ENCODE peak calls at places on chromosome 18, in six cellular contexts. U is stomach, G is ovary, T is A549, F is tibial nerve, O is K562. Q is an unnamed sample.

GRCh38 chr18:43587538-43588153 is 310.4 kb upstream of the SYT4 start:
- DNase-seq in T (no peak), G (no peak), U (no peak), O (peak; percentile 10), F (peak; percentile 15), Q (no peak)

GRCh38 chr18:77765468-77765867 is 515.8 kb downstream of the GALR1 start:
- DNase-seq in G (no peak), T (peak; percentile 10), O (no peak), F (peak; percentile 31), U (no peak), Q (no peak)

GRCh38 chr18:36158261-36158867 is 28.7 kb downstream of the ELP2 start:
- DNase-seq in O (no peak), U (no peak), G (no peak), F (no peak), T (no peak), Q (no peak)

GRCh38 chr18:34773378-34773777 is 63.3 kb downstream of the DTNA start:
- DNase-seq in G (no peak), T (no peak), O (no peak), F (no peak), U (no peak), Q (no peak)

GRCh38 chr18:59971871-59972270 is 72.1 kb downstream of the PMAIP1 start:
- DNase-seq in U (no peak), G (no peak), F (no peak), T (no peak), O (no peak), Q (no peak)

GRCh38 chr18:49819768-49820662 is 6.7 kb upstream of the ACAA2 start:
- DNase-seq in T (no peak), G (no peak), U (no peak), F (no peak), O (no peak), Q (no peak)

GRCh38 chr18:57806891-57807280 is 3.8 kb upstream of the ATP8B1 start:
- DNase-seq in F (peak; percentile 29), G (no peak), T (peak; percentile 24), O (no peak), U (no peak), Q (no peak)

GRCh38 chr18:41724195-41724594 is 230.8 kb upstream of the PIK3C3 start:
- DNase-seq in T (no peak), G (no peak), U (no peak), F (no peak), O (no peak), Q (no peak)

GRCh38 chr18:77114564-77115391 is 17.8 kb downstream of the MBP start:
- DNase-seq in O (no peak), T (peak; percentile 84), U (peak; percentile 86), F (peak; percentile 82), G (peak; percentile 71), Q (no peak)

GRCh38 chr18:63949068-63949737 is at the start of gene HMSD:
- DNase-seq in O (peak; percentile 8), G (peak; percentile 24), F (no peak), T (peak; percentile 53), U (peak; percentile 61), Q (peak; percentile 57)

GRCh38 chr18:48908916-48909315 is 41.8 kb downstream of the SMAD7 start:
- DNase-seq in O (no peak), U (no peak), G (no peak), F (no peak), T (no peak), Q (no peak)

GRCh38 chr18:59556265-59556664 is 141.0 kb downstream of the CCBE1 start:
- DNase-seq in T (no peak), O (no peak), F (no peak), G (no peak), U (no peak), Q (no peak)

GRCh38 chr18:50559750-50560680 is at the start of gene MAPK4:
- DNase-seq in G (peak; percentile 65), O (peak; percentile 72), U (peak; percentile 67), F (no peak), T (no peak), Q (no peak)

GRCh38 chr18:9802774-9803697 is 82.7 kb upstream of the TXNDC2 start:
- DNase-seq in O (peak; percentile 90), F (no peak), G (no peak), U (no peak), T (no peak), Q (no peak)
- TF ChIP-seq EP300 in O (peak; percentile 100), F (no peak), G (no peak), U (no peak), T (no peak), Q (no peak)

GRCh38 chr18:3460823-3461398 is 10.9 kb downstream of the TGIF1 start:
- DNase-seq in G (no peak), T (no peak), U (no peak), O (no peak), F (no peak), Q (no peak)
- TF ChIP-seq EP300 in G (no peak), T (no peak), U (no peak), O (peak; percentile 9), F (no peak), Q (no peak)

DNA sequence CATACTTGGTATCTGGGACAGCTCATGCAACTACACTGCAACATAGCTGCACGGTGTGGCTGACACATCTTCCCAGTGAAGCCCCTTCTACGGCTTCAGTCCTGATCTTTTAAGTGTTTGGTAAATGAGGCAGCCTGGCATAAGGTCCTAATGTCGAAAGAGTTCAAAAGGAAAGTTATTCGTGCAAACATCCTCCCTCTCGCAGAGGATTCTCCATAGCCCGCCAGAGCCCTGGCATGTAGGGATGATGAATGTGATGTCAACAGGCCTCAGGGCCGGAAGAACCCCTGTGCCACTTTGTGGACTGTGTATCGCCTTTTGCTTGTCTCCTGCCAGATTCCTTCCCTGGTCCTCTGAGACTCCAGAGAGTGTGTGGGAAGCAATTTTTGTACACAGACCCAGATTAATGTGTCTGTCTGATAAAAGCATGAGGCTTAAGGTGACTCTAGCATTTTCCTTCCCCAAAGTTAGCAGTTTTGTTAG is 88.5 kb downstream of the SOCS6 start:
- DNase-seq in F (no peak), G (no peak), O (no peak), U (no peak), T (peak; percentile 44), Q (no peak)
- TF ChIP-seq EP300 in F (no peak), G (no peak), O (no peak), U (no peak), T (peak; percentile 96), Q (no peak)

DNA sequence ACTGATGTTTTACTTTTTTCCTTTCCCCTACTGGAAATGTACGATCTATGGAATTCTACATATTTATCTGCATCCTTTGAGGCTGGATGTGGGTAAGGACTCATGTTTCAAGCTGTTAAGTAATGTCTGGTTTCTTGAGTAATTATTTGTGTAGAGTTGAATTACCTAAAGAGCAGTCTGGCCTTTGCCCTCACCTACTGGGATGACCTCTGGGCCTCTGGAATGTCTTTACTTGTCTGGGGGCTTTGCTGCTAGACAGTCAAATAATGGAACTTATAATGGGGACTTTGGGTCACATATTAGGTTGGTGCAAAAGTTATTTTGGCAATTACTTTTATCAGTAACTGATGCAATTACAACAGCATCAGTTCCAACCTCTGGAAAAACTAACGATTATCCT is 244.7 kb downstream of the CCDC178 start:
- DNase-seq in G (no peak), O (no peak), U (no peak), T (no peak), F (no peak), Q (no peak)
- TF ChIP-seq EP300 in G (no peak), O (no peak), U (no peak), T (no peak), F (no peak), Q (no peak)

GRCh38 chr18:74945774-74946545 is 263.0 kb downstream of the PTGR3 start:
- DNase-seq in F (no peak), O (no peak), T (no peak), G (no peak), U (no peak), Q (no peak)
- TF ChIP-seq EP300 in F (no peak), O (no peak), T (no peak), G (no peak), U (no peak), Q (no peak)

GRCh38 chr18:75178376-75178775 is 30.6 kb downstream of the PTGR3 start:
- DNase-seq in G (no peak), F (no peak), U (no peak), T (no peak), O (no peak), Q (no peak)

GRCh38 chr18:75179819-75180600 is 28.9 kb downstream of the PTGR3 start:
- DNase-seq in O (no peak), T (no peak), F (no peak), G (no peak), U (no peak), Q (no peak)

GRCh38 chr18:75189696-75190095 is 19.2 kb downstream of the PTGR3 start:
- DNase-seq in O (no peak), G (no peak), T (no peak), U (no peak), F (no peak), Q (no peak)

GRCh38 chr18:75183524-75183923 is 25.4 kb downstream of the PTGR3 start:
- DNase-seq in G (no peak), U (no peak), F (no peak), T (no peak), O (no peak), Q (no peak)

GRCh38 chr18:75183973-75184372 is 25.0 kb downstream of the PTGR3 start:
- DNase-seq in G (no peak), F (no peak), O (no peak), T (no peak), U (no peak), Q (no peak)
- TF ChIP-seq EP300 in G (no peak), F (no peak), O (no peak), T (no peak), U (no peak), Q (no peak)

GRCh38 chr18:13611616-13612110 is 114.7 kb downstream of the FAM210A start:
- DNase-seq in U (no peak), O (no peak), F (no peak), T (no peak), G (peak; percentile 38), Q (no peak)

GRCh38 chr18:13611058-13611615 is 115.2 kb downstream of the FAM210A start:
- DNase-seq in T (no peak), F (no peak), G (no peak), O (no peak), U (no peak), Q (no peak)

GRCh38 chr18:13613099-13613498 is 113.3 kb downstream of the FAM210A start:
- DNase-seq in F (no peak), G (no peak), U (no peak), O (no peak), T (no peak), Q (no peak)

GRCh38 chr18:13613591-13614317 is 112.6 kb downstream of the FAM210A start:
- DNase-seq in G (no peak), T (no peak), O (no peak), F (no peak), U (no peak), Q (no peak)

GRCh38 chr18:13612111-13612997 is 114.0 kb downstream of the FAM210A start:
- DNase-seq in T (no peak), F (no peak), U (peak; percentile 44), G (no peak), O (no peak), Q (peak; percentile 94)
- TF ChIP-seq EP300 in T (no peak), F (no peak), U (no peak), G (no peak), O (no peak), Q (peak; percentile 93)